ENCODE peak calls at places on chromosomes 4 and X, in seven cellular contexts. One of them, this sample, is unnamed. For H3K36me3 and H3K9me3, the result is how much of the 10 kb centered on the place peaks cover.

GRCh38 chr4:156568041-156568440 is 403.6 kb downstream of the PDGFC start:
- DNase-seq in colonic mucosa: no peak
- DNase-seq in kidney: no peak
- DNase-seq in sigmoid colon: no peak
- DNase-seq in PC-3: no peak
- DNase-seq in pancreas: no peak
- DNase-seq in tibial nerve: no peak
- DNase-seq in this sample: no peak

GRCh38 chr4:159015862-159016261 is 87.0 kb upstream of the RAPGEF2 start:
- DNase-seq in colonic mucosa: no peak
- DNase-seq in kidney: no peak
- DNase-seq in sigmoid colon: no peak
- DNase-seq in PC-3: no peak
- DNase-seq in pancreas: no peak
- DNase-seq in tibial nerve: no peak
- DNase-seq in this sample: no peak

GRCh38 chr4:107689912-107690587 is 30.0 kb downstream of the PAPSS1 start:
- DNase-seq in colonic mucosa: no peak
- DNase-seq in kidney: no peak
- DNase-seq in sigmoid colon: no peak
- DNase-seq in PC-3: peak
- DNase-seq in pancreas: no peak
- DNase-seq in tibial nerve: no peak
- DNase-seq in this sample: no peak

GRCh38 chr4:80486603-80487002 is 151.1 kb downstream of the CFAP299 start:
- DNase-seq in colonic mucosa: no peak
- DNase-seq in kidney: no peak
- DNase-seq in sigmoid colon: no peak
- DNase-seq in PC-3: no peak
- DNase-seq in pancreas: no peak
- DNase-seq in tibial nerve: no peak
- DNase-seq in this sample: no peak

GRCh38 chr4:140094701-140095420 is 59.1 kb downstream of the MAML3 start:
- DNase-seq in colonic mucosa: peak
- DNase-seq in kidney: peak
- DNase-seq in sigmoid colon: peak
- DNase-seq in PC-3: peak
- DNase-seq in pancreas: peak
- DNase-seq in tibial nerve: peak
- DNase-seq in this sample: peak

GRCh38 chr4:185018834-185019450 is 652 bp downstream of the HELT start:
- DNase-seq in colonic mucosa: no peak
- DNase-seq in kidney: no peak
- DNase-seq in sigmoid colon: no peak
- DNase-seq in PC-3: no peak
- DNase-seq in pancreas: no peak
- DNase-seq in tibial nerve: no peak
- DNase-seq in this sample: peak

GRCh38 chrX:3609800-3610199 is 103.6 kb downstream of the PRKX start:
- DNase-seq in colonic mucosa: no peak
- DNase-seq in kidney: no peak
- DNase-seq in sigmoid colon: no peak
- DNase-seq in PC-3: peak
- DNase-seq in pancreas: no peak
- DNase-seq in tibial nerve: no peak
- DNase-seq in this sample: no peak

GRCh38 chr4:141913928-141914327 is 277.5 kb downstream of the IL15 start:
- DNase-seq in colonic mucosa: no peak
- DNase-seq in kidney: no peak
- DNase-seq in sigmoid colon: no peak
- DNase-seq in PC-3: no peak
- DNase-seq in pancreas: no peak
- DNase-seq in tibial nerve: no peak
- DNase-seq in this sample: no peak

GRCh38 chrX:155048997-155049619 is 21.8 kb downstream of the CMC4 start:
- DNase-seq in colonic mucosa: peak
- DNase-seq in kidney: no peak
- DNase-seq in sigmoid colon: peak
- DNase-seq in PC-3: peak
- DNase-seq in pancreas: peak
- DNase-seq in tibial nerve: no peak
- DNase-seq in this sample: no peak

GRCh38 chrX:48516285-48516684 is 5.3 kb upstream of the EBP start:
- DNase-seq in colonic mucosa: no peak
- DNase-seq in kidney: no peak
- DNase-seq in sigmoid colon: no peak
- DNase-seq in PC-3: no peak
- DNase-seq in pancreas: no peak
- DNase-seq in tibial nerve: no peak
- DNase-seq in this sample: no peak

GRCh38 chr4:6121276-6121850 is 79.0 kb downstream of the JAKMIP1 start:
- DNase-seq in colonic mucosa: no peak
- DNase-seq in kidney: no peak
- DNase-seq in sigmoid colon: no peak
- DNase-seq in PC-3: no peak
- DNase-seq in pancreas: no peak
- DNase-seq in tibial nerve: no peak
- DNase-seq in this sample: peak

DNA sequence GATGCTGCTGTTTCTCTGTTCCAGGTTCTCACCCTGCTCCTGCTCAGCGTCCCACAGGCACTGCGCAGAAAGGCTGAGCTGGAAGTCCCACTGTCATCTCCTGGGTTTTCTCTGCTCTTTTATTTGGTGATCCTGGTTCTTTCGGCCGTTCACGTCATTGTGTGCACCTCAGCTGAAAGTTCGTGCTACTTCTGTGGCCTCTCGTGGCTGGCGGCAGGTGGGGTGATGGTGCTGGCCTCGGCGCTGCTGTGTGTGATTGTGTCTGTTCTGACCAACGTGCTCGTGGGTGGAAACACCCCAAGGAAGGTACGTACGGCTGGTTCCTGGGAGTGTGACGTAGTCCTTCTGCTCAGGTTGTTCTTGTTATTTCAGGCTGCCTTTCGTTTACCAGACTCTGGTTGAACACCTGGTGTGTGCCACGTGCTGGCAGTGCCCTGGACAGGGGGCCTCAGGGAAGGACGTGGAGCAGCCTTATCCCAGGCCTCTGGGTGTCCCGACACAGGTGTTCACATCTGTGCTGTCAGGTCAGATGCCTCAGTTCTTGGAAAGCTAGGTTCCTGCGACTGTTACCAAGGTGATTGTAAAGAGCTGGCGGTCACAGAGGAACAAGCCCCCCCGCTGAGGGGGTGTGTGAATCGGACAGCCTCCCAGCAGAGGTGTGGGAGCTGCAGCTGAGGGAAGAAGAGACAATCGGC is 22.8 kb downstream of the PIGG start:
- DNase-seq in colonic mucosa: no peak
- DNase-seq in kidney: peak
- DNase-seq in sigmoid colon: no peak
- DNase-seq in PC-3: no peak
- DNase-seq in pancreas: no peak
- DNase-seq in tibial nerve: no peak
- DNase-seq in this sample: no peak
- H3K36me3 ChIP-seq in colonic mucosa: under half
- H3K36me3 ChIP-seq in kidney: under half
- H3K36me3 ChIP-seq in sigmoid colon: under half
- H3K36me3 ChIP-seq in PC-3: under half
- H3K36me3 ChIP-seq in pancreas: under half
- H3K36me3 ChIP-seq in tibial nerve: under half
- H3K36me3 ChIP-seq in this sample: half or more

GRCh38 chr4:23213198-23213597 is 520.5 kb downstream of the GBA3 start:
- DNase-seq in colonic mucosa: no peak
- DNase-seq in kidney: no peak
- DNase-seq in sigmoid colon: no peak
- DNase-seq in PC-3: no peak
- DNase-seq in pancreas: no peak
- DNase-seq in tibial nerve: no peak
- DNase-seq in this sample: no peak
- H3K9me3 ChIP-seq in colonic mucosa: under half
- H3K9me3 ChIP-seq in kidney: under half
- H3K9me3 ChIP-seq in sigmoid colon: under half
- H3K9me3 ChIP-seq in PC-3: under half
- H3K9me3 ChIP-seq in pancreas: under half
- H3K9me3 ChIP-seq in tibial nerve: under half
- H3K9me3 ChIP-seq in this sample: under half

GRCh38 chr4:23814606-23815005 is 75.2 kb downstream of the PPARGC1A start:
- DNase-seq in colonic mucosa: no peak
- DNase-seq in kidney: no peak
- DNase-seq in sigmoid colon: no peak
- DNase-seq in PC-3: no peak
- DNase-seq in pancreas: no peak
- DNase-seq in tibial nerve: no peak
- DNase-seq in this sample: no peak

GRCh38 chr4:23815351-23815750 is 74.5 kb downstream of the PPARGC1A start:
- DNase-seq in colonic mucosa: no peak
- DNase-seq in kidney: no peak
- DNase-seq in sigmoid colon: no peak
- DNase-seq in PC-3: no peak
- DNase-seq in pancreas: no peak
- DNase-seq in tibial nerve: no peak
- DNase-seq in this sample: no peak

GRCh38 chr4:23805381-23805780 is 84.5 kb downstream of the PPARGC1A start:
- DNase-seq in colonic mucosa: no peak
- DNase-seq in kidney: no peak
- DNase-seq in sigmoid colon: no peak
- DNase-seq in PC-3: no peak
- DNase-seq in pancreas: no peak
- DNase-seq in tibial nerve: no peak
- DNase-seq in this sample: no peak

DNA sequence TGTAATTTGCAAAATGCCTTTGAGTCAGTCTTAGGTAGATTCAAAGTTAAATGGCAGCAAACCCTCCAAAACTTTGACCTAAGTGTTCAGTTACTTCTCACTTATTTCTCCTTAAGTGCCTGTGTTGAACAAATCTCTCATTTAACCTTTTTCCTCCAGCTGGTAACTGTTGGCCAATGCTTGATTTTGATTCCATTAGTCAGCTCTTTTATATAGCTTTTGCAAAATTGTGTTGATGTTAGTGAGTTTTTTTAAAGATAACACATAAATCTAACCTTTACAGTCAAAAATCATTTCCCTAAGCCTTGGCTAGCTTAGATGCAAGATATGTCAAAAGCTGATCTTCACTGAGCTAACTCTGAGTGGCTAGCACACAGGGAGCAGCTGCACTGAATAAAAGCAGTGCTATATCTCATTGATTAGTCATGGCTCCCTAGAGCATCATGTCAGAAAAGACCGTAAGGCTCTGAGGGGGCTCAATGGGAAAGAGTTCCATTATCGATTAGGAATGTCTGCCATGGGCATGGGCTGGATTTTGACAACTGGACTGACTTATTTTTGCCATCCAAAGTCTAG is 78.7 kb downstream of the PPARGC1A start:
- DNase-seq in colonic mucosa: no peak
- DNase-seq in kidney: no peak
- DNase-seq in sigmoid colon: no peak
- DNase-seq in PC-3: no peak
- DNase-seq in pancreas: no peak
- DNase-seq in tibial nerve: no peak
- DNase-seq in this sample: no peak
- H3K36me3 ChIP-seq in colonic mucosa: under half
- H3K36me3 ChIP-seq in kidney: under half
- H3K36me3 ChIP-seq in sigmoid colon: under half
- H3K36me3 ChIP-seq in PC-3: under half
- H3K36me3 ChIP-seq in pancreas: under half
- H3K36me3 ChIP-seq in tibial nerve: under half
- H3K36me3 ChIP-seq in this sample: under half

GRCh38 chr4:14700544-14700943 is 301.7 kb upstream of the CPEB2 start:
- DNase-seq in colonic mucosa: no peak
- DNase-seq in kidney: no peak
- DNase-seq in sigmoid colon: no peak
- DNase-seq in PC-3: no peak
- DNase-seq in pancreas: peak
- DNase-seq in tibial nerve: no peak
- DNase-seq in this sample: no peak

GRCh38 chr4:14695411-14695810 is 306.9 kb upstream of the CPEB2 start:
- DNase-seq in colonic mucosa: no peak
- DNase-seq in kidney: no peak
- DNase-seq in sigmoid colon: no peak
- DNase-seq in PC-3: no peak
- DNase-seq in pancreas: no peak
- DNase-seq in tibial nerve: no peak
- DNase-seq in this sample: no peak

GRCh38 chr4:14701896-14702295 is 300.4 kb upstream of the CPEB2 start:
- DNase-seq in colonic mucosa: no peak
- DNase-seq in kidney: no peak
- DNase-seq in sigmoid colon: no peak
- DNase-seq in PC-3: no peak
- DNase-seq in pancreas: peak
- DNase-seq in tibial nerve: no peak
- DNase-seq in this sample: no peak

GRCh38 chr4:14700083-14700482 is 302.2 kb upstream of the CPEB2 start:
- DNase-seq in colonic mucosa: no peak
- DNase-seq in kidney: no peak
- DNase-seq in sigmoid colon: no peak
- DNase-seq in PC-3: no peak
- DNase-seq in pancreas: no peak
- DNase-seq in tibial nerve: no peak
- DNase-seq in this sample: no peak

GRCh38 chr4:14701389-14701788 is 300.9 kb upstream of the CPEB2 start:
- DNase-seq in colonic mucosa: no peak
- DNase-seq in kidney: no peak
- DNase-seq in sigmoid colon: no peak
- DNase-seq in PC-3: no peak
- DNase-seq in pancreas: no peak
- DNase-seq in tibial nerve: no peak
- DNase-seq in this sample: no peak
- H3K9me3 ChIP-seq in colonic mucosa: under half
- H3K9me3 ChIP-seq in kidney: under half
- H3K9me3 ChIP-seq in sigmoid colon: under half
- H3K9me3 ChIP-seq in PC-3: under half
- H3K9me3 ChIP-seq in pancreas: under half
- H3K9me3 ChIP-seq in tibial nerve: under half
- H3K9me3 ChIP-seq in this sample: under half

GRCh38 chr4:146190393-146190910 is 14.9 kb downstream of the LSM6 start:
- DNase-seq in colonic mucosa: no peak
- DNase-seq in kidney: no peak
- DNase-seq in sigmoid colon: no peak
- DNase-seq in PC-3: no peak
- DNase-seq in pancreas: no peak
- DNase-seq in tibial nerve: no peak
- DNase-seq in this sample: no peak
- H3K36me3 ChIP-seq in colonic mucosa: under half
- H3K36me3 ChIP-seq in kidney: under half
- H3K36me3 ChIP-seq in sigmoid colon: under half
- H3K36me3 ChIP-seq in PC-3: under half
- H3K36me3 ChIP-seq in pancreas: under half
- H3K36me3 ChIP-seq in tibial nerve: under half
- H3K36me3 ChIP-seq in this sample: half or more

DNA sequence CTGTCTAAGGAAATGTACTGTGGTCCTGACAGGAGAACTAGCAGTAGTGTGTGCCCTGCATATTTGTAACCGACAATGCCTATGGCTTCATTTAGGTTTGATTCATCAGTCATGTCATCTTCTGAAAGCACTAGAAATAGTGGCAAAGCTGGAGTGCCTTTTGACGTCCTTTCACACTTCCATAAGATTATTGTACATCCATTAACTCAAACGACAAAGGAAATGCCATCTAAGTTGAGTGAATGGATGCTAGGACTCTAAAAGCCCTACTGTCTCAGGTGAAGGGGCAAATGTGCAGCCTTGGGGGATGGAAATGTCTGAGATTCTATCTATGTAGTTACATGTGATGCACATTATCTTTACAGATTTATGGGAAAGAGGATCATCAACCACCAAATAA is 1473.6 kb downstream of the STIM2 start:
- DNase-seq in colonic mucosa: no peak
- DNase-seq in kidney: no peak
- DNase-seq in sigmoid colon: no peak
- DNase-seq in PC-3: no peak
- DNase-seq in pancreas: no peak
- DNase-seq in tibial nerve: no peak
- DNase-seq in this sample: no peak
- H3K9me3 ChIP-seq in colonic mucosa: under half
- H3K9me3 ChIP-seq in kidney: under half
- H3K9me3 ChIP-seq in sigmoid colon: under half
- H3K9me3 ChIP-seq in PC-3: under half
- H3K9me3 ChIP-seq in pancreas: under half
- H3K9me3 ChIP-seq in tibial nerve: under half
- H3K9me3 ChIP-seq in this sample: under half

This sample was measured in upper lobe of right lung.